ENCODE peak calls at places on chromosomes 16 and 17, in eight cellular contexts. O is HCT116, U is spleen, T is prostate gland, C is esophagus muscularis mucosa, Y is breast epithelium, H is H1, J is vagina. I is an unnamed sample.
A peak's percentile ranks its signal among the peaks of the same experiment; 100 is the strongest.

GRCh38 chr17:62179525-62180161 is 114.6 kb upstream of the MED13 start:
- DNase-seq in J (no peak), C (no peak), H (no peak), U (no peak), T (no peak), Y (no peak), O (peak; percentile 88), I (peak; percentile 27)

GRCh38 chr17:21345236-21345635 is 30.9 kb upstream of the KCNJ12 start:
- DNase-seq in O (no peak), H (no peak), T (no peak), C (no peak), U (peak; percentile 67), J (no peak), Y (peak; percentile 68), I (no peak)

GRCh38 chr16:49345829-49346228 is 27.8 kb upstream of the C16orf78 start:
- DNase-seq in O (no peak), U (no peak), Y (no peak), J (no peak), T (no peak), H (peak; percentile 76), C (no peak), I (no peak)

GRCh38 chr17:75661531-75661930 is 5.4 kb downstream of the RECQL5 start:
- DNase-seq in H (no peak), J (no peak), Y (no peak), C (no peak), O (no peak), U (no peak), T (no peak), I (no peak)

GRCh38 chr16:15644306-15644961 is 1.5 kb upstream of the MARF1 start:
- DNase-seq in T (peak; percentile 81), O (peak; percentile 62), U (no peak), H (no peak), C (no peak), J (no peak), Y (peak; percentile 64), I (peak; percentile 38)

GRCh38 chr17:3012926-3013581 is 50.4 kb downstream of the OR1D5 start:
- DNase-seq in H (peak; percentile 82), U (peak; percentile 87), J (no peak), Y (peak; percentile 50), O (peak; percentile 26), T (peak; percentile 43), C (no peak), I (peak; percentile 70)

GRCh38 chr16:50747206-50747956 is 5.5 kb downstream of the CYLD start:
- DNase-seq in C (no peak), U (no peak), T (no peak), Y (no peak), O (peak; percentile 15), J (no peak), H (no peak), I (no peak)

GRCh38 chr16:28140788-28141618 is 70.8 kb downstream of the XPO6 start:
- DNase-seq in U (no peak), H (no peak), J (no peak), T (no peak), C (no peak), Y (peak; percentile 53), O (no peak), I (peak; percentile 37)

GRCh38 chr17:50297407-50297865 is 23.2 kb downstream of the TMEM92 start:
- DNase-seq in T (peak; percentile 81), U (peak; percentile 94), O (peak; percentile 80), Y (peak; percentile 80), C (no peak), H (peak; percentile 93), J (no peak), I (peak; percentile 83)

GRCh38 chr16:9042943-9043680 is 48.3 kb upstream of the HAPSTR1 start:
- DNase-seq in O (no peak), T (no peak), J (no peak), C (no peak), Y (no peak), U (no peak), H (no peak), I (no peak)

GRCh38 chr16:57600048-57600835 is 28.2 kb upstream of the ADGRG1 start:
- DNase-seq in J (peak; percentile 95), T (peak; percentile 53), H (peak; percentile 87), O (peak; percentile 47), U (peak; percentile 87), Y (no peak), C (no peak), I (peak; percentile 75)

GRCh38 chr16:15037745-15038144 is 18.1 kb downstream of the NTAN1 start:
- DNase-seq in U (no peak), Y (no peak), C (no peak), J (no peak), T (no peak), H (no peak), O (no peak), I (no peak)

GRCh38 chr16:49315602-49316001 is 34.0 kb upstream of the CBLN1 start:
- DNase-seq in O (no peak), C (no peak), U (no peak), T (no peak), J (no peak), Y (no peak), H (no peak), I (no peak)

GRCh38 chr17:41975099-41976083 is 8.8 kb downstream of the CNP start:
- DNase-seq in O (no peak), T (no peak), Y (no peak), J (no peak), U (peak; percentile 51), H (no peak), C (no peak), I (no peak)

DNA sequence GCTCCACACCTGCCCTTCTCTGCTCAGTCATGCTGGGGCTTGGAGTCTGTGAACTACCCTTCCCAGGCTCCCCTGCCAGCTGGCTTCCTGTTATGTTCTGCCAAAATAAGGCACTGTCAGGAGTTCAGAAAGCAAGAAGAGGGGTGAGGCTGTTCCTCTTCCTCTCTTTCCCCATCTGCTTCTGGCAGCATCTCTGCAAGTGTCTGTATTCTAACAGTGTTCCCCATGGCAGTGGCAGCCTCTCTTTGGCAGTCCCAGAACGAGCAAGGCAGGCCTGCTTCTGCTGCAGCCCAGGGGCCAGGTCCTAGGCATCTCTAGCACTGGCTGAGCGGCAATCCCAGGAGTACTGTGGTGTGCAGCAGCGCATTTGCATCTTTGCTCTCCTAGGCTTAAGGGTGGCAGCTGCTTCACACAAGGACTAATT is 219.1 kb downstream of the STX8 start:
- DNase-seq in Y (no peak), U (no peak), J (no peak), O (no peak), C (no peak), T (no peak), H (no peak), I (no peak)
- TF ChIP-seq POLR2AphosphoS5 in Y (no peak), U (no peak), J (no peak), O (no peak), C (no peak), T (no peak), H (no peak), I (no peak)

GRCh38 chr16:275041-275621 is 613 bp downstream of the RGS11 start:
- DNase-seq in Y (no peak), C (no peak), O (no peak), T (no peak), J (no peak), H (no peak), U (no peak), I (no peak)
- TF ChIP-seq POLR2A in Y (no peak), C (no peak), O (no peak), T (no peak), J (no peak), H (no peak), U (no peak), I (no peak)

GRCh38 chr17:36728030-36728991 is 126.9 kb downstream of the MRM1 start:
- DNase-seq in U (no peak), Y (no peak), H (no peak), J (no peak), O (no peak), C (no peak), T (no peak), I (no peak)

GRCh38 chr17:36731806-36732205 is 130.4 kb downstream of the MRM1 start:
- DNase-seq in U (no peak), H (peak; percentile 62), Y (no peak), J (no peak), C (no peak), O (no peak), T (no peak), I (no peak)

GRCh38 chr17:36732351-36732750 is 131.0 kb downstream of the MRM1 start:
- DNase-seq in U (no peak), H (no peak), T (no peak), J (no peak), Y (no peak), C (no peak), O (no peak), I (no peak)

GRCh38 chr17:36731091-36731490 is 129.7 kb downstream of the MRM1 start:
- DNase-seq in H (no peak), J (no peak), U (no peak), C (no peak), T (peak; percentile 44), Y (peak; percentile 67), O (no peak), I (peak; percentile 45)

DNA sequence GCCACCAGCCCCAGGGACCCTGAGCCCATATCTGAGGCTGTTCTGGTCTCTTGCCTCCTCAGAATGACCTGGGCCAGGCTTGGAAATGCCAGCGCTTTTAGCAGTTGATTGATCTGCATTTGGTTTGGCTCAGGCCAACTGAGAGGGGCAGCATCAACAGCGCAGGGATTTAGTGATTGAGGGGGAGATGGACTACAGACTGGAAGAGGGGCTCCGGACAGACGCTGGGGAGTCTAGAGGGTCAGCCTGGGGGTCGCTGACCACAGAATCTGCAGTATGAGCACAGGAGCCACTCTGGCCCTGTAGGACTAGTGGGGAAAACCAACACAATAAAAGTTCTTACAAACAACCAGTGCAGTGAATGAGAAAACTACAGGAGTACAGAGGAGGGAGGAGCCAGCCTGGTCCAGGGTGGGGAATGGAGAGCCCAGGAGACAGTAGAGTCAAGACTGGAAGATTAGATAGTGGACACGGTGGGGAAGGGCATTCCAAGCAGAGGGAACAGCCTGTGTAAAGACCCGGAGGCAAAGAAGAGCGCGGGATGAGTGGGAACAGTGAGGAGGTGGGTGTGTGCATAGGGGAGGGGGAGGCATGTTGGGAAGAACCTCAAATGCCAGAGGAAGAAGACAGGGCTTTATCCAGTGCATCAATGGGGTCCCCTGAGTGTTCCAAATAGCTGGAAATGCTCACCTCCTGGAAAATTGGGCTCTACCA is 128.9 kb downstream of the MRM1 start:
- DNase-seq in O (no peak), U (peak; percentile 51), C (no peak), Y (no peak), T (no peak), H (no peak), J (no peak), I (no peak)
- H3K4me3 ChIP-seq in O (no peak overlapping the region), U (no peak overlapping the region), C (no peak overlapping the region), Y (no peak overlapping the region), T (no peak overlapping the region), H (no peak overlapping the region), J (no peak overlapping the region), I (no peak overlapping the region)

GRCh38 chr16:71931599-71931998 is 36.3 kb downstream of the IST1 start:
- DNase-seq in C (no peak), T (no peak), J (no peak), H (no peak), O (no peak), Y (no peak), U (no peak), I (no peak)

GRCh38 chr16:71927787-71928186 is 32.5 kb downstream of the IST1 start:
- DNase-seq in U (no peak), J (no peak), T (no peak), Y (no peak), H (no peak), C (no peak), O (no peak), I (no peak)

GRCh38 chr16:71930993-71931392 is 35.7 kb downstream of the IST1 start:
- DNase-seq in H (no peak), T (no peak), Y (no peak), C (no peak), J (no peak), U (no peak), O (no peak), I (no peak)

GRCh38 chr16:71929048-71929447 is 33.7 kb downstream of the IST1 start:
- DNase-seq in T (no peak), H (no peak), U (no peak), Y (no peak), O (no peak), J (no peak), C (no peak), I (peak; percentile 26)

GRCh38 chr16:71930013-71930563 is 34.8 kb downstream of the IST1 start:
- DNase-seq in T (no peak), Y (no peak), H (no peak), O (no peak), C (no peak), U (no peak), J (no peak), I (no peak)
- TF ChIP-seq POLR2AphosphoS5 in T (no peak), Y (no peak), H (no peak), O (no peak), C (no peak), U (no peak), J (no peak), I (no peak)